ENCODE peak calls at places on chromosomes 1 and 21, in nine cellular contexts. D, K, Q, H, J, C, S, B and X are unnamed samples.

GRCh38 chr1:3066250-3066711 is 2.7 kb upstream of the PRDM16 start:
- DNase-seq in C (peak), H (no peak), S (peak), K (no peak), B (no peak), J (no peak), D (no peak), Q (no peak), X (no peak)

GRCh38 chr1:238549135-238549534 is 658.4 kb upstream of the ZP4 start:
- DNase-seq in B (no peak), K (no peak), H (no peak), D (no peak), J (no peak), Q (no peak), C (no peak), S (no peak), X (no peak)

GRCh38 chr1:155127672-155128468 is at the start of gene EFNA1:
- DNase-seq in D (peak), J (peak), B (peak), C (peak), Q (no peak), K (peak), H (no peak), S (peak), X (peak)

GRCh38 chr1:46490603-46491499 is 1.2 kb downstream of the DMBX1 start:
- DNase-seq in C (peak), B (no peak), D (no peak), H (no peak), K (no peak), S (no peak), Q (no peak), J (no peak), X (peak)

GRCh38 chr1:21924503-21925005 is 12.6 kb downstream of the HSPG2 start:
- DNase-seq in J (no peak), H (no peak), C (no peak), K (no peak), D (no peak), S (peak), B (no peak), Q (no peak), X (no peak)

GRCh38 chr1:12339861-12340557 is 110.2 kb downstream of the VPS13D start:
- DNase-seq in H (no peak), S (no peak), K (no peak), D (no peak), C (no peak), Q (no peak), J (no peak), B (peak), X (no peak)

GRCh38 chr1:203282720-203283542 is 22.4 kb upstream of the BTG2 start:
- DNase-seq in H (no peak), D (no peak), C (peak), J (peak), Q (no peak), S (no peak), B (no peak), K (no peak), X (no peak)

GRCh38 chr1:235741294-235741693 is 91.7 kb upstream of the GNG4 start:
- DNase-seq in S (no peak), H (peak), B (no peak), D (no peak), J (no peak), Q (no peak), K (no peak), C (no peak), X (no peak)

GRCh38 chr1:25066731-25067520 is 136.8 kb upstream of the RUNX3 start:
- DNase-seq in D (no peak), K (no peak), S (peak), C (peak), Q (no peak), H (no peak), J (no peak), B (no peak), X (no peak)

GRCh38 chr1:41383094-41383852 is 22.0 kb downstream of the FOXO6 start:
- DNase-seq in C (no peak), S (no peak), H (no peak), B (no peak), J (no peak), Q (peak), D (no peak), K (no peak), X (no peak)

GRCh38 chr1:113903496-113904291 is 905 bp downstream of the AP4B1 start:
- DNase-seq in J (no peak), Q (no peak), B (no peak), K (no peak), H (no peak), S (no peak), C (no peak), D (no peak), X (no peak)

GRCh38 chr21:46124083-46124925 is 26.4 kb downstream of the COL6A2 start:
- DNase-seq in C (peak), B (no peak), Q (no peak), S (peak), K (peak), J (no peak), H (no peak), D (no peak), X (no peak)

GRCh38 chr1:237901284-237901870 is 10.7 kb upstream of the ZP4 start:
- DNase-seq in K (peak), D (no peak), Q (no peak), J (no peak), C (no peak), S (peak), H (no peak), B (no peak), X (no peak)

GRCh38 chr1:6785721-6786505 is 659 bp downstream of the CAMTA1 start:
- DNase-seq in H (no peak), B (peak), K (peak), J (peak), Q (peak), D (no peak), S (peak), C (peak), X (no peak)

GRCh38 chr1:227886993-227887696 is 60.6 kb downstream of the WNT9A start:
- DNase-seq in K (peak), C (peak), Q (no peak), B (no peak), D (no peak), H (peak), S (peak), J (peak), X (no peak)

GRCh38 chr1:154151311-154151710 is 3.6 kb downstream of the NUP210L start:
- DNase-seq in D (no peak), K (no peak), H (no peak), S (no peak), J (no peak), Q (no peak), C (no peak), B (no peak), X (no peak)

GRCh38 chr1:17653728-17654351 is 101.3 kb upstream of the ACTL8 start:
- DNase-seq in S (peak), Q (peak), H (peak), C (peak), D (peak), J (no peak), B (peak), K (peak), X (no peak)

GRCh38 chr1:40449684-40450490 is at the start of gene ZFP69B:
- DNase-seq in J (peak), Q (peak), B (peak), H (peak), C (peak), S (peak), K (peak), D (peak), X (peak)

GRCh38 chr1:198686069-198686728 is 47.4 kb downstream of the PTPRC start:
- DNase-seq in H (no peak), K (no peak), C (no peak), Q (no peak), J (no peak), B (peak), S (no peak), D (no peak), X (peak)

GRCh38 chr1:18530567-18531502 is 50.1 kb downstream of the KLHDC7A start:
- DNase-seq in B (no peak), D (no peak), J (no peak), Q (no peak), H (no peak), S (no peak), K (peak), C (no peak), X (no peak)

GRCh38 chr1:192788184-192788583 is 20.7 kb upstream of the RGS2 start:
- DNase-seq in H (no peak), S (peak), K (peak), C (no peak), Q (no peak), J (no peak), B (no peak), D (peak), X (no peak)

GRCh38 chr21:45739218-45740087 is 95.9 kb downstream of the PCBP3 start:
- DNase-seq in K (no peak), D (no peak), J (no peak), Q (no peak), H (no peak), S (no peak), C (no peak), B (no peak), X (no peak)

GRCh38 chr1:93616221-93616995 is 65.2 kb downstream of the BCAR3 start:
- DNase-seq in Q (no peak), J (no peak), S (peak), B (no peak), H (no peak), D (no peak), K (no peak), C (no peak), X (no peak)

GRCh38 chr1:229855999-229856650 is 210.9 kb upstream of the GALNT2 start:
- DNase-seq in S (no peak), Q (no peak), B (no peak), H (no peak), J (no peak), C (no peak), K (no peak), D (no peak), X (no peak)

GRCh38 chr1:116951175-116951935 is 41.6 kb downstream of the PTGFRN start:
- DNase-seq in H (no peak), C (no peak), S (peak), D (no peak), B (no peak), K (no peak), J (no peak), Q (no peak), X (no peak)

GRCh38 chr1:153929433-153929825 is 6.7 kb upstream of the GATAD2B start:
- DNase-seq in C (no peak), K (no peak), S (no peak), Q (no peak), H (no peak), D (no peak), J (no peak), B (no peak), X (no peak)

GRCh38 chr1:50279622-50280320 is 143.5 kb downstream of the DMRTA2 start:
- DNase-seq in S (no peak), K (peak), D (no peak), Q (no peak), J (no peak), H (no peak), C (no peak), B (no peak), X (peak)

GRCh38 chr1:85894651-85895050 is 186.4 kb upstream of the ZNHIT6 start:
- DNase-seq in D (no peak), B (peak), Q (no peak), H (peak), C (no peak), K (peak), J (no peak), S (peak), X (peak)

GRCh38 chr1:219302697-219303096 is 129.0 kb downstream of the LYPLAL1 start:
- DNase-seq in D (no peak), C (no peak), K (no peak), S (no peak), B (no peak), Q (no peak), H (no peak), J (no peak), X (no peak)

GRCh38 chr1:236280438-236281285 is 1.1 kb downstream of the ERO1B start:
- DNase-seq in C (no peak), D (no peak), H (no peak), J (no peak), S (no peak), B (peak), K (peak), Q (no peak), X (no peak)

GRCh38 chr1:40785446-40785845 is 1.9 kb downstream of the KCNQ4 start:
- DNase-seq in K (no peak), J (no peak), Q (no peak), S (no peak), H (no peak), B (no peak), D (no peak), C (no peak), X (no peak)

GRCh38 chr1:227893696-227894305 is 53.9 kb downstream of the WNT9A start:
- DNase-seq in H (no peak), Q (no peak), J (peak), C (peak), S (no peak), K (peak), B (no peak), D (no peak), X (no peak)